ENCODE peak calls at places on chromosomes 4 and X, in six cellular contexts. K is BJ, B is tibial artery, W is sigmoid colon, G is epithelial cell of esophagus, V is keratinocyte. E is an unnamed sample.

GRCh38 chr4:92825186-92825715 is 521.5 kb downstream of the GRID2 start:
- DNase-seq in K (no peak), B (no peak), W (no peak), G (peak; percentile 90), V (no peak), E (no peak)

GRCh38 chrX:97763391-97763790 is 879.7 kb downstream of the RPA4 start:
- DNase-seq in K (no peak), B (no peak), W (no peak), G (no peak), V (no peak), E (no peak)

GRCh38 chr4:156290811-156291210 is 337.1 kb upstream of the CTSO start:
- DNase-seq in K (peak; percentile 26), B (no peak), W (no peak), G (no peak), V (no peak), E (peak; percentile 11)

GRCh38 chrX:43140546-43140945 is 362.6 kb upstream of the PPP1R2C start:
- DNase-seq in K (no peak), B (no peak), W (no peak), G (peak; percentile 51), V (no peak), E (no peak)

GRCh38 chr4:87527446-87528240 is 1.5 kb downstream of the SPARCL1 start:
- DNase-seq in K (no peak), B (no peak), W (no peak), G (no peak), V (no peak), E (no peak)

GRCh38 chr4:76292730-76293129 is 13.8 kb upstream of the STBD1 start:
- DNase-seq in K (no peak), B (no peak), W (no peak), G (no peak), V (no peak), E (no peak)

GRCh38 chrX:22969416-22969815 is 30.3 kb upstream of the DDX53 start:
- DNase-seq in K (no peak), B (no peak), W (no peak), G (no peak), V (no peak), E (no peak)

GRCh38 chrX:37830371-37830770 is 17.0 kb downstream of the DYNLT3 start:
- DNase-seq in K (no peak), B (no peak), W (no peak), G (no peak), V (no peak), E (no peak)

GRCh38 chr4:54744487-54744886 is 86.7 kb downstream of the KIT start:
- DNase-seq in K (no peak), B (no peak), W (no peak), G (no peak), V (no peak), E (no peak)

GRCh38 chr4:27239651-27240050 is 379.0 kb downstream of the STIM2 start:
- DNase-seq in K (no peak), B (no peak), W (no peak), G (peak; percentile 7), V (no peak), E (no peak)

GRCh38 chr4:175998782-175999181 is 66.9 kb upstream of the WDR17 start:
- DNase-seq in K (no peak), B (no peak), W (no peak), G (peak; percentile 61), V (no peak), E (no peak)

GRCh38 chr4:158996669-158997074 is 106.2 kb upstream of the RAPGEF2 start:
- DNase-seq in K (peak; percentile 95), B (no peak), W (no peak), G (peak; percentile 98), V (peak; percentile 76), E (peak; percentile 95)

GRCh38 chr4:37533286-37534033 is 152.7 kb downstream of the RELL1 start:
- DNase-seq in K (no peak), B (no peak), W (no peak), G (peak; percentile 70), V (no peak), E (no peak)

GRCh38 chr4:147409350-147409749 is 71.5 kb upstream of the EDNRA start:
- DNase-seq in K (no peak), B (no peak), W (no peak), G (peak; percentile 44), V (no peak), E (no peak)

GRCh38 chr4:185587444-185588161 is 52.3 kb upstream of the PDLIM3 start:
- DNase-seq in K (no peak), B (no peak), W (no peak), G (no peak), V (no peak), E (peak; percentile 21)

GRCh38 chr4:78551420-78552351 is at the start of gene ANXA3:
- DNase-seq in K (no peak), B (no peak), W (no peak), G (peak; percentile 58), V (no peak), E (no peak)

GRCh38 chrX:147803948-147804347 is 107.8 kb upstream of the FMR1 start:
- DNase-seq in K (no peak), B (no peak), W (no peak), G (peak; percentile 21), V (no peak), E (no peak)

GRCh38 chr4:123481034-123481433 is 84.4 kb downstream of the SPRY1 start:
- DNase-seq in K (no peak), B (no peak), W (no peak), G (peak; percentile 98), V (peak; percentile 63), E (peak; percentile 73)

GRCh38 chr4:70932984-70933383 is 30.8 kb downstream of the MOB1B start:
- DNase-seq in K (no peak), B (no peak), W (no peak), G (no peak), V (no peak), E (no peak)

GRCh38 chr4:176778491-176778890 is 14.2 kb downstream of the VEGFC start:
- DNase-seq in K (no peak), B (no peak), W (no peak), G (peak; percentile 82), V (no peak), E (peak; percentile 79)

GRCh38 chrX:129058405-129058804 is 464.9 kb downstream of the SMARCA1 start:
- DNase-seq in K (no peak), B (no peak), W (no peak), G (no peak), V (no peak), E (no peak)

GRCh38 chr4:16582526-16582925 is 315.9 kb downstream of the LDB2 start:
- DNase-seq in K (no peak), B (no peak), W (no peak), G (no peak), V (no peak), E (no peak)

GRCh38 chr4:10673817-10674369 is 10.7 kb downstream of the CLNK start:
- DNase-seq in K (no peak), B (no peak), W (no peak), G (no peak), V (no peak), E (no peak)

GRCh38 chr4:142663828-142664227 is 182.3 kb downstream of the INPP4B start:
- DNase-seq in K (peak; percentile 3), B (no peak), W (no peak), G (no peak), V (no peak), E (no peak)

GRCh38 chr4:74056114-74056857 is 17.8 kb upstream of the CXCL3 start:
- DNase-seq in K (no peak), B (no peak), W (no peak), G (peak; percentile 66), V (no peak), E (no peak)

GRCh38 chr4:17166954-17167353 is 268.5 kb upstream of the LDB2 start:
- DNase-seq in K (no peak), B (peak; percentile 25), W (no peak), G (no peak), V (no peak), E (peak; percentile 11)

GRCh38 chrX:15815779-15816452 is 25.6 kb downstream of the ZRSR2 start:
- DNase-seq in K (no peak), B (no peak), W (no peak), G (peak; percentile 25), V (no peak), E (peak; percentile 2)
- TF ChIP-seq CTCF in K (peak; percentile 45), B (no peak), W (no peak), G (peak; percentile 50), V (peak; percentile 31), E (peak; percentile 20)

GRCh38 chr4:168725935-168726334 is 229.1 kb downstream of the PALLD start:
- DNase-seq in K (no peak), B (no peak), W (no peak), G (no peak), V (no peak), E (no peak)
- H3K4me3 ChIP-seq in K (no peak overlapping the region), B (no peak overlapping the region), W (no peak overlapping the region), G (no peak overlapping the region), V (no peak overlapping the region), E (no peak overlapping the region)

DNA sequence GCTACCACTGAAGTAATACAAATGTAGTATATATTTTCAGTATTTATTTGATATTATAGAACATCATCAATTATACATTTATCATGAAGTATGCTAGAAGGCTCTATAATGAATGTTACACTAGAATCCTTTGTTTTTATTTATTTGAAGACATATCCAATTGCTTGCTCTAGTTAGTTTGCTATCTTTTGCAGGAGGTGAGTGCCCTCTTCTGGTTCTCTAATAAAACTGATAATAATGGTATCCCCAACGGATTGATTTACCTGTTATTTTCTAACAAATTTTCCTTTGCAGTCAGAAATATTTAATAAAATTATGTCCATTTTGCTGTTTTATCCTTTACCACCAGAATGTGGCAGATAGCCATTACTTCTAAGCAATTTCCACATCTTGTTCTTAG is 274.3 kb upstream of the TACR3 start:
- DNase-seq in K (no peak), B (no peak), W (no peak), G (peak; percentile 56), V (no peak), E (no peak)
- TF ChIP-seq CTCF in K (no peak), B (no peak), W (no peak), G (peak; percentile 49), V (peak; percentile 36), E (no peak)

DNA sequence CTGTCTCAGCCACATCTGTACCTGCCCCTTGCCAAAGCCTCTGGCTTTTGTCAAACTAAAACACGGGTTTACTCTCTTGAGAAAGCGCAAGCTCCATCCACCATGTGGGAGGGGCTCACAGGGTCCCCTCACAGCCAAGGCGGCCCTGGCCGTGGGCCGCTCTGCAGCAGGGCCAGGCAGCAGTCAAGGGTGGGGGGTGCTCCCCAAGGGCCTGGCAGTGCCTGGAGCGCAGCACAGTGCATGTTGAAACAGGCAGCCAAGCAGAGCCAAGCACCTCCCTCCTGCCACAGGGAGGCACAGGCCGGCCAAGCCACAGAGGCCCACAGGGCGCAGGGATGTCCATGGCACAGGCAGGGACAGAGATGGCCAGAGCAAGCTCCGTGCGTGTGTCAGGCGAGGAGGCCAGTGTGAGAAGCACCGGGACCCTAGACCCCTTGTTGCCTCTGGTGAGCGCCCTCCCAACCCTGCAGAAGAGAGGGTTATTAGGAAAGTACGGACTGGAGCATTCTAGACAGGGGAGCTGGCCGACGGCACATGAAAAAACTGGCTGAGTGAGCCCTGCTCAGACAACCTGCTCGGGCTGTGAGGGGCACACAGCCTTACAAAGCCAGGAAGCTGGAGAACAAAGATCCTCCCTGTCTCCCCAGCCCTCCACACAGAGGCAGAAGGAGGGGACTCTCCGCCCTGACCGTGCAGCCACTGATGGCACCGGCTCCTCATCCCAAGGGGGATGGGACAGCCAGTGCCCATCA is 39.0 kb downstream of the FAM53A start:
- DNase-seq in K (no peak), B (no peak), W (peak; percentile 95), G (peak; percentile 47), V (no peak), E (peak; percentile 35)
- H3K4me3 ChIP-seq in K (no peak overlapping the region), B (peak overlapping the region; percentile 16), W (peak overlapping the region; percentile 7), G (no peak overlapping the region), V (no peak overlapping the region), E (no peak overlapping the region)

E was measured in foreskin fibroblast.